ENCODE peak calls at places on chromosomes 6 and 20, in eight cellular contexts. C is HCT116, Z is GM23338, B is HepG2, O is K562, L is GM12878, F is upper lobe of left lung, K is Panc1. I is an unnamed sample.

GRCh38 chr6:42532038-42532669 is 31.7 kb upstream of the UBR2 start:
- ATAC-seq in Z (peak; percentile 86), B (peak; percentile 84), L (peak; percentile 92), F (no peak), K (peak; percentile 94), O (peak; percentile 94), C (peak; percentile 96), I (peak; percentile 73)

GRCh38 chr6:154928325-154928922 is 66.7 kb upstream of the TIAM2 start:
- ATAC-seq in B (peak; percentile 78), Z (peak; percentile 47), C (peak; percentile 58), K (peak; percentile 84), O (peak; percentile 88), F (no peak), L (peak; percentile 94), I (peak; percentile 64)

GRCh38 chr20:38763616-38764015 is 15.4 kb downstream of the ACTR5 start:
- ATAC-seq in K (no peak), B (no peak), L (no peak), F (no peak), O (no peak), C (no peak), Z (no peak), I (no peak)

GRCh38 chr6:166004491-166005275 is 163.0 kb downstream of the TBXT start:
- ATAC-seq in B (no peak), O (no peak), K (no peak), Z (no peak), L (no peak), C (no peak), F (no peak), I (no peak)

GRCh38 chr6:132746049-132746448 is 11.7 kb downstream of the VNN2 start:
- ATAC-seq in K (no peak), L (no peak), C (no peak), F (peak; percentile 40), O (no peak), B (no peak), Z (no peak), I (no peak)

GRCh38 chr6:14781707-14782306 is 464.1 kb upstream of the JARID2 start:
- ATAC-seq in L (no peak), Z (no peak), B (no peak), C (no peak), K (no peak), F (no peak), O (no peak), I (no peak)

GRCh38 chr6:148166339-148166949 is 176.2 kb upstream of the SASH1 start:
- ATAC-seq in C (peak; percentile 72), Z (peak; percentile 41), K (no peak), L (peak; percentile 48), F (no peak), O (peak; percentile 84), B (peak; percentile 67), I (no peak)

GRCh38 chr20:10313215-10313614 is 94.6 kb downstream of the SNAP25 start:
- ATAC-seq in Z (no peak), L (no peak), O (no peak), C (no peak), F (no peak), B (no peak), K (no peak), I (no peak)

GRCh38 chr6:11785449-11785951 is 6.9 kb upstream of the ADTRP start:
- ATAC-seq in F (no peak), B (no peak), Z (no peak), O (peak; percentile 53), K (no peak), C (no peak), L (peak; percentile 85), I (no peak)

GRCh38 chr6:119105262-119105661 is 26.8 kb upstream of the FAM184A start:
- ATAC-seq in B (no peak), O (no peak), K (no peak), F (no peak), Z (no peak), L (no peak), C (no peak), I (no peak)

GRCh38 chr20:21705466-21706344 is at the start of gene PAX1:
- ATAC-seq in L (no peak), C (no peak), K (no peak), B (peak; percentile 65), O (no peak), F (no peak), Z (peak; percentile 10), I (no peak)

GRCh38 chr6:50093938-50094272 is 44.2 kb upstream of the DEFB112 start:
- ATAC-seq in B (peak; percentile 92), F (no peak), K (no peak), L (no peak), C (no peak), O (no peak), Z (no peak), I (no peak)

GRCh38 chr20:17822039-17822438 is 122.3 kb downstream of the BANF2 start:
- ATAC-seq in C (no peak), L (no peak), K (no peak), B (peak; percentile 74), O (no peak), Z (no peak), F (no peak), I (peak; percentile 70)

GRCh38 chr20:62624325-62624690 is 18.0 kb upstream of the SLCO4A1 start:
- ATAC-seq in Z (peak; percentile 64), B (peak; percentile 88), F (no peak), C (peak; percentile 71), L (peak; percentile 83), O (peak; percentile 47), K (peak; percentile 50), I (no peak)

GRCh38 chr6:130740308-130740707 is 86.9 kb upstream of the SMLR1 start:
- ATAC-seq in F (no peak), Z (no peak), K (no peak), O (no peak), B (no peak), C (no peak), L (no peak), I (no peak)

GRCh38 chr6:137804647-137805046 is 62.4 kb upstream of the TNFAIP3 start:
- ATAC-seq in L (no peak), B (no peak), F (no peak), Z (no peak), C (no peak), K (no peak), O (no peak), I (peak; percentile 66)
- TF ChIP-seq POLR2AphosphoS5 in L (no peak), B (no peak), F (no peak), Z (no peak), C (no peak), K (no peak), O (no peak), I (no peak)

GRCh38 chr6:167747152-167747427 is 79.6 kb upstream of the AFDN start:
- ATAC-seq in O (no peak), Z (no peak), B (no peak), C (no peak), F (no peak), K (no peak), L (no peak), I (no peak)

GRCh38 chr6:167745660-167746376 is 80.9 kb upstream of the AFDN start:
- ATAC-seq in Z (no peak), O (peak; percentile 52), L (no peak), C (no peak), B (no peak), K (no peak), F (peak; percentile 27), I (peak; percentile 68)

GRCh38 chr6:167748046-167748445 is 78.7 kb upstream of the AFDN start:
- ATAC-seq in O (no peak), L (no peak), F (no peak), K (no peak), Z (no peak), C (no peak), B (no peak), I (no peak)

GRCh38 chr6:167747645-167748044 is 79.1 kb upstream of the AFDN start:
- ATAC-seq in B (no peak), O (no peak), C (no peak), F (no peak), K (no peak), L (no peak), Z (no peak), I (no peak)

GRCh38 chr6:167746377-167747151 is 80.1 kb upstream of the AFDN start:
- ATAC-seq in O (no peak), C (no peak), L (no peak), Z (no peak), K (no peak), F (no peak), B (no peak), I (no peak)
- TF ChIP-seq CTCF in O (no peak), C (no peak), L (no peak), Z (no peak), K (no peak), F (no peak), B (no peak), I (no peak)

DNA sequence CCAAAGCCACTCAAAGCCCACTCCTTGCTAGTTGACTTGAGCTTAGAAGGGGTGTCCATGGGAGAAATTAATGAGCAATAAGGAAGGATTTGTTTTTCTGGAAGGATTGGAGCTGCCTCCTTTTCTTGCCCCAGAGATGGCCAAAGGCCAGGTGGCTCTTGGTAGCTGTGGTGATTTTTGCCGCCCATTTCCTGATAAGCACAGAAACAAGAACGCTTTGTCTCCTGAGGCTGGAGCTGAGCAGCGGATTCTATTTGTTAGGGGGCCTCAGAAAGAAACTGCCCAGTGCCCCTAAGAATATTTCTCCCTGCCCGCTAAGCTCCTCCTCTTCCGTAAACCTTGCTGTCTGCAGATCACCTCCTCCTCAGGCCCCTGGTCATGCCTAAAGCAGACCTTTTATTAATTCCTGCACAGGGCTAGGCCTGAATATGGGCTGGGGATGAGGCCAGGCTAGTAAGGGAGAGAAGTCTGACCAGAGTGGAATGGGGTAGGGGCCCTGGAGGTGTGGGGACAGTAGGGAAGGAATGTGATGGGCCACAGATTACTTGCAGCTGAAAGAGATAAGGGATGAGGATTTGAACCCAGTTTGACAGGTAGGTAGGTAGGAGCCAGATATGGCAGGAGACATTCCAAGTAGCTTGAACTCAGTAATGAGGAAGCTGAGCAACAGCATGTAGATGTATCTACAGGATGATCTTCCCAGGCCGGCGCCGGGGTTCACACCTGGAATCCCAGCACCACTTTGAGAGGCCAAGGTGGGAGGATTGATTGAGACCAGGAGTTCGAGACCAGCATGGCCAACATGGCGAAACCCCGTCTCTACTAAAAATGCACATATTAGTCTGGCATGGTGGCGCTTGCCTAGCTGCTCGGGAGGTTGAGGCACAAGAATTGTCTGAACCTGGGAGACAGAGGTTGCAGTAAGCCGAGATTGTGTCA is 71.2 kb upstream of the NAA20 start:
- ATAC-seq in B (peak; percentile 39), K (no peak), Z (no peak), C (no peak), L (no peak), F (no peak), O (no peak), I (no peak)
- H3K27ac ChIP-seq in B (no peak overlapping the region), K (no peak overlapping the region), Z (no peak overlapping the region), C (no peak overlapping the region), L (no peak overlapping the region), F (peak overlapping the region; percentile 81), O (no peak overlapping the region), I (no peak overlapping the region)

DNA sequence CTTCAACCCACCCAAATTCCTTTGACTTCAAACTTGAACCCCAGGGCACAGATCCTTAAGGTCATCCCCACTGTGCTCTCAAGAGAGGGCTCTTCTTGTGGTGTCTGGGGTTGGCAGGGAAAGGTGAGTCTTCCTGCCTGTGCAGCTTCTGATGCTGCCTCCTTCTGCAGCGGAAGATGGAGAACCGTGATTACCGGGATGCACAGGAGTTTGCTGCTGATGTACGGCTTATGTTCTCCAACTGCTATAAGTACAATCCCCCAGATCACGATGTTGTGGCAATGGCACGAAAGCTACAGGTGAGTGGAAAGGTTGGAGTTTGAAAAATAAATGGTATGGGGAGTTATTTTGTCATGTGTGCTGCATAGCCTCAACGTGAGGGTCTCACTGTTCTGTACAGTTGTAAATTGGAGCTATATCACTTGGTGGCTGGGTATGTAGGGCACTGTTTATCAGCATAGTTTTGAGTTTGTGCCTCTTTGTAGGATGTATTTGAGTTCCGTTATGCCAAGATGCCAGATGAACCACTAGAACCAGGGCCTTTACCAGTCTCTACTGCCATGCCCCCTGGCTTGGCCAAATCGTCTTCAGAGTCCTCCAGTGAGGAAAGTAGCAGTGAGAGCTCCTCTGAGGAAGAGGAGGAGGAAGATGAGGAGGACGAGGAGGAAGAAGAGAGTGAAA is 9.0 kb downstream of the BRD2 start:
- ATAC-seq in L (no peak), F (no peak), Z (no peak), O (no peak), K (no peak), B (no peak), C (no peak), I (no peak)
- TF ChIP-seq POLR2AphosphoS5 in L (peak; percentile 14), F (no peak), Z (peak; percentile 43), O (peak; percentile 12), K (peak; percentile 52), B (peak; percentile 30), C (no peak), I (no peak)

I was measured in gastroesophageal sphincter.